ENCODE peak calls at places on chromosomes 4 and X, in four cellular contexts. A, L, E and S are unnamed samples.

GRCh38 chrX:13212191-13212651 is 107.6 kb downstream of the ATXN3L start:
- DNase-seq in A (no peak), L (no peak), E (peak; percentile 23), S (peak; percentile 60)

GRCh38 chrX:45803383-45803921 is 602.8 kb upstream of the DIPK2B start:
- DNase-seq in A (peak; percentile 95), E (peak; percentile 97), L (no peak), S (peak; percentile 85)

GRCh38 chr4:2812985-2813384 is 20.1 kb downstream of the SH3BP2 start:
- DNase-seq in E (peak; percentile 13), A (no peak), L (no peak), S (no peak)

GRCh38 chrX:17442898-17443297 is 67.9 kb downstream of the NHS start:
- DNase-seq in A (peak; percentile 21), L (no peak), E (peak; percentile 70), S (no peak)

GRCh38 chrX:39017716-39018115 is 216.5 kb downstream of the MID1IP1 start:
- DNase-seq in L (no peak), A (no peak), E (no peak), S (no peak)

GRCh38 chrX:55801811-55802210 is 84.3 kb downstream of the RRAGB start:
- DNase-seq in L (no peak), E (no peak), A (peak; percentile 14), S (no peak)

GRCh38 chrX:16666541-16666940 is 16.6 kb downstream of the S100G start:
- DNase-seq in L (no peak), A (peak; percentile 42), E (peak; percentile 33), S (peak; percentile 44)

GRCh38 chr4:107512549-107512948 is 207.5 kb downstream of the PAPSS1 start:
- DNase-seq in A (no peak), E (no peak), L (no peak), S (no peak)

GRCh38 chrX:44183329-44183728 is 160.1 kb downstream of the EFHC2 start:
- DNase-seq in E (no peak), L (no peak), A (peak; percentile 48), S (no peak)

GRCh38 chr4:181796502-181796901 is 446.7 kb upstream of the TENM3 start:
- DNase-seq in A (no peak), E (peak; percentile 98), L (no peak), S (peak; percentile 45)

GRCh38 chr4:158010346-158010745 is 162.5 kb downstream of the GASK1B start:
- DNase-seq in A (no peak), L (no peak), E (no peak), S (no peak)

GRCh38 chr4:166994686-166995085 is 239.6 kb downstream of the SPOCK3 start:
- DNase-seq in L (no peak), A (no peak), E (no peak), S (no peak)

GRCh38 chr4:102867278-102868152 is 1.3 kb upstream of the CISD2 start:
- DNase-seq in L (no peak), E (no peak), A (no peak), S (no peak)

GRCh38 chr4:113467581-113467980 is 294.0 kb downstream of the CAMK2D start:
- DNase-seq in A (peak; percentile 59), E (peak; percentile 91), L (no peak), S (peak; percentile 79)

GRCh38 chr4:89306486-89307184 is 965 bp downstream of the GPRIN3 start:
- DNase-seq in E (no peak), L (no peak), A (no peak), S (no peak)

GRCh38 chr4:89307185-89307445 is 485 bp downstream of the GPRIN3 start:
- DNase-seq in A (no peak), E (no peak), L (no peak), S (no peak)

GRCh38 chr4:89307446-89308160 is at the start of gene GPRIN3:
- DNase-seq in L (peak; percentile 86), E (peak; percentile 6), A (no peak), S (no peak)

GRCh38 chr4:89305712-89306437 is 1.7 kb downstream of the GPRIN3 start:
- DNase-seq in E (peak; percentile 34), A (no peak), L (no peak), S (no peak)

GRCh38 chr4:89308161-89308500 is 531 bp upstream of the GPRIN3 start:
- DNase-seq in E (no peak), A (no peak), L (no peak), S (peak; percentile 1)
- H3K4me3 ChIP-seq in E (peak overlapping the region; percentile 12), A (no peak overlapping the region), L (peak overlapping the region; percentile 60), S (peak overlapping the region; percentile 51)

GRCh38 chrX:103685396-103685795 is 1.1 kb downstream of the MORF4L2 start:
- DNase-seq in L (peak; percentile 28), A (no peak), E (peak; percentile 21), S (peak; percentile 24)

GRCh38 chrX:103687073-103687695 is 685 bp upstream of the MORF4L2 start:
- DNase-seq in A (peak; percentile 73), L (peak; percentile 64), E (no peak), S (no peak)

GRCh38 chrX:103686199-103687072 is at the start of gene MORF4L2:
- DNase-seq in A (peak; percentile 97), E (peak; percentile 99), L (peak; percentile 62), S (peak; percentile 99)

GRCh38 chrX:103688949-103689348 is 2.5 kb upstream of the MORF4L2 start:
- DNase-seq in L (peak; percentile 27), E (peak; percentile 45), A (peak; percentile 60), S (peak; percentile 58)

GRCh38 chrX:103687696-103688191 is 1.2 kb upstream of the MORF4L2 start:
- DNase-seq in L (peak; percentile 55), A (peak; percentile 74), E (peak; percentile 83), S (peak; percentile 85)
- TF ChIP-seq CTCF in L (peak; percentile 78), A (peak; percentile 84), E (peak; percentile 75), S (peak; percentile 65)

GRCh38 chr4:54233128-54233696 is 4.1 kb downstream of the PDGFRA start:
- DNase-seq in L (peak; percentile 91), A (peak; percentile 93), E (peak; percentile 76), S (peak; percentile 80)

GRCh38 chr4:54232151-54232688 is 3.1 kb downstream of the PDGFRA start:
- DNase-seq in A (no peak), L (no peak), E (peak; percentile 20), S (peak; percentile 36)

GRCh38 chr4:54229631-54230478 is 762 bp downstream of the PDGFRA start:
- DNase-seq in E (peak; percentile 30), A (no peak), L (peak; percentile 52), S (peak; percentile 82)

GRCh38 chr4:54230479-54231418 is 1.7 kb downstream of the PDGFRA start:
- DNase-seq in E (peak; percentile 58), A (no peak), L (peak; percentile 41), S (peak; percentile 90)

DNA sequence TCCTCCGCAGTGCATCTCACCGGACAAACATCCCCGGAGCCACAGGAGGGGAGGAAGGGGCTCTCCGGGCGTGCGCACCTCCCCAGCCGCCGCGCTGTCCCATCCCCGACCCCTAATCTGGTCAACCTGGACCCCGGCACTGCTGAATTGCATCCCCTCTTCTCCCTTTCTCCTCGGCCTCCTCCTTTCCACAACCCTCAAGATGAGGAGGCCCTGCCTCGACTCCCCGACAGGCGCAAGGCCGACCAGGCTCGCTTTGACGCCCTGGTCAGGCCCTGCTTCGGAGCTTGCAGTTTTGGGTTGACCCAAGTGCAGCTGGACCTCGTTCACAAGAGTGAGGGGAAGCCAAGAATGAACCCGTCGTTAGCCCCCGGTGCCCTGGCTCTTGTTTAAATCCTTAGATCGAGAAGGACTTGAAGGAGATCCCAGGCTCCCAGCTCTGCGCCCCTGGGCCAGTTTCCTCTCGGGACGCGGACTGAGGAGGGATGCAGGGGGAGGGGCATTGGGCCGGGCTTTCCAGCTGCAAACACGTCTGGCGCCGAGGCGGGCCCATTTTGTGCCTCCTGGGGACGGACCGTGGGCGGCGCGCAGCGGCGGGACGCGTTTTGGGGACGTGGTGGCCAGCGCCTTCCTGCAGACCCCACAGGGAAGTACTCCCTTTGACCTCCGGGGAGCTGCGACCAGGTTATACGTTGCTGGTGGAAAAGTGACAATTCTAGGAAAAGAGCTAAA is 2.5 kb downstream of the PDGFRA start:
- DNase-seq in L (peak; percentile 77), E (peak; percentile 65), A (no peak), S (peak; percentile 72)
- H3K4me3 ChIP-seq in L (peak overlapping the region; percentile 85), E (peak overlapping the region; percentile 95), A (no peak overlapping the region), S (peak overlapping the region; percentile 96)

GRCh38 chr4:65089666-65090065 is 580.6 kb downstream of the EPHA5 start:
- DNase-seq in A (peak; percentile 83), L (no peak), E (peak; percentile 1), S (peak; percentile 10)
- TF ChIP-seq CTCF in A (peak; percentile 79), L (peak; percentile 38), E (peak; percentile 4), S (peak; percentile 10)

GRCh38 chr4:159090255-159090654 is 12.6 kb upstream of the RAPGEF2 start:
- DNase-seq in A (no peak), L (no peak), E (no peak), S (no peak)
- H3K4me3 ChIP-seq in A (no peak overlapping the region), L (no peak overlapping the region), E (no peak overlapping the region), S (no peak overlapping the region)

DNA sequence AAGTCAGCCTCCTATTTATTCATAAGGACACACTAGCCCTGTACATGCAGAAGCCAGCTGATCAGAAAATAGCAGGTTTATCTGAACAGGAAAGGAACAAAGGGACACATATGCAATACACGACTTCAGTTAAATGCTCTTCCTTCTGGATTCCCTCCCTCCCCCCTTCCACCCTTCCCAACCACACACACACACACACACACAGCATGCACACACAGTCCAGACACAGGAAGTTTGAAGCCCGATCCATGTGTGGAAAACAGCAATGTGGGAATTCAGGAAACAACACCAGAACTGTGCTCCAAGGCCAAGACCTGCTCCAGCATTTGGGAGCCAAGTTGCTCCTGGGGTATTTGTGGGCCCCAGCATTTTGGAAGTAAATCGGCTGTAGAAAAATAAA is 5.5 kb upstream of the AMOT start:
- DNase-seq in A (no peak), L (no peak), E (no peak), S (no peak)
- TF ChIP-seq CTCF in A (no peak), L (no peak), E (no peak), S (no peak)

GRCh38 chr4:13539047-13539720 is 5.1 kb downstream of the NKX3-2 start:
- DNase-seq in L (peak; percentile 39), A (no peak), E (no peak), S (no peak)
- H3K4me3 ChIP-seq in L (peak overlapping the region; percentile 29), A (no peak overlapping the region), E (no peak overlapping the region), S (no peak overlapping the region)

DNA sequence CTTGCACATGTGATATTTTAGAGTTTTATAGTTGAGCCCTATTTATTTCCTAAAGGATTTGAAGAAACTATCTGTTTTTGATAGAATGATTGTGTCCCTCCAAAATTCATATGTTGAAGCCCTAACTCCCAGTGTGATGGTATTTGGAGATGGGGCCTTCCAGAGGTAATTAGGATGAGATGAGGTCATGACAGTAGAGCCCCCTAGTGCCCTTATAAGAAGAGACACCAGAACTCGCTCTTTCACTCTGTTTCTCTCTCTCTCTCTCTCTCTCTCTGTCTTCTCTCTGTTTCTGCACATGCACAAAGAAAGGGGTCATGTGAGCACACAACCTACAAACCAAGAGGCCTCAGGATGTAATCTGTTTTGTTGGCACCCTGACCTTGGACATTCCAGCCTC is 921.9 kb upstream of the DIAPH2 start:
- DNase-seq in A (peak; percentile 1), L (no peak), E (no peak), S (no peak)
- TF ChIP-seq CTCF in A (peak; percentile 40), L (peak; percentile 31), E (peak; percentile 2), S (no peak)